ENCODE peak calls at places on chromosomes 11 and 22, in four cellular contexts. I, E, D and G are unnamed samples.
A peak's percentile ranks its signal among the peaks of the same experiment; 100 is the strongest.

GRCh38 chr11:123072279-123072678 is 10.3 kb upstream of the HSPA8 start:
- DNase-seq in I (no peak), E (no peak), D (no peak), G (no peak)

GRCh38 chr11:79374707-79375106 is 66.1 kb downstream of the TENM4 start:
- DNase-seq in I (peak; percentile 20), E (no peak), D (no peak), G (no peak)

GRCh38 chr11:94521684-94522083 is 9.4 kb downstream of the C11orf97 start:
- DNase-seq in I (no peak), E (no peak), D (no peak), G (no peak)

GRCh38 chr11:78045851-78046485 is 17.7 kb upstream of the THRSP start:
- DNase-seq in I (peak; percentile 86), E (peak; percentile 94), D (peak; percentile 43), G (peak; percentile 85)

GRCh38 chr11:116217006-116217405 is 555.8 kb downstream of the BUD13 start:
- DNase-seq in I (no peak), E (peak; percentile 74), D (no peak), G (no peak)

GRCh38 chr11:72684236-72684912 is 10.2 kb upstream of the PDE2A start:
- DNase-seq in I (peak; percentile 64), E (peak; percentile 86), D (no peak), G (peak; percentile 82)

GRCh38 chr22:26318975-26319374 is 110.1 kb upstream of the ASPHD2 start:
- DNase-seq in I (no peak), E (no peak), D (no peak), G (no peak)

GRCh38 chr11:14075118-14075601 is 112.6 kb downstream of the SPON1 start:
- DNase-seq in I (no peak), E (no peak), D (no peak), G (no peak)